ENCODE peak calls at places on chromosomes 5 and 9, in five cellular contexts. C is HCT116, A is endothelial cell of umbilical vein, B is psoas muscle, V is HepG2. O is an unnamed sample.

GRCh38 chr9:89532478-89532877 is 34.6 kb upstream of the SEMA4D start:
- DNase-seq in V (peak), C (no peak), B (no peak), A (no peak), O (peak)

GRCh38 chr9:135183538-135184153 is 96.2 kb downstream of the OLFM1 start:
- DNase-seq in V (no peak), B (no peak), A (no peak), C (no peak), O (no peak)

GRCh38 chr5:174426388-174426787 is 298.0 kb upstream of the MSX2 start:
- DNase-seq in V (no peak), B (no peak), A (no peak), C (no peak), O (no peak)

GRCh38 chr5:108259306-108259705 is 122.6 kb downstream of the FBXL17 start:
- DNase-seq in V (no peak), B (no peak), C (no peak), A (peak), O (no peak)

GRCh38 chr5:57889558-57889957 is 406.9 kb upstream of the ACTBL2 start:
- DNase-seq in C (peak), A (peak), B (no peak), V (peak), O (no peak)

GRCh38 chr9:97744710-97745708 is 47.9 kb upstream of the XPA start:
- DNase-seq in C (no peak), V (no peak), A (no peak), B (no peak), O (no peak)

GRCh38 chr5:151036556-151036955 is 16.2 kb downstream of the GPX3 start:
- DNase-seq in A (no peak), V (no peak), C (no peak), B (no peak), O (no peak)

GRCh38 chr9:122376791-122377190 is 6.0 kb downstream of the PTGS1 start:
- DNase-seq in A (no peak), V (no peak), C (no peak), B (no peak), O (no peak)

GRCh38 chr9:98010450-98010849 is 27.3 kb downstream of the ANP32B start:
- DNase-seq in A (peak), V (no peak), B (no peak), C (no peak), O (no peak)

GRCh38 chr5:129460121-129460950 is at the start of gene ADAMTS19:
- DNase-seq in B (no peak), V (no peak), A (peak), C (no peak), O (no peak)

GRCh38 chr5:177020033-177020432 is 2.5 kb upstream of the ZNF346 start:
- DNase-seq in V (no peak), A (no peak), B (no peak), C (no peak), O (no peak)

GRCh38 chr9:114035845-114036785 is 42.0 kb downstream of the AMBP start:
- DNase-seq in A (no peak), C (no peak), B (no peak), V (no peak), O (no peak)

GRCh38 chr9:17528859-17529258 is 50.0 kb upstream of the SH3GL2 start:
- DNase-seq in B (no peak), C (no peak), V (no peak), A (no peak), O (no peak)

GRCh38 chr9:135857371-135857786 is 50.0 kb downstream of the CAMSAP1 start:
- DNase-seq in V (no peak), A (peak), B (no peak), C (no peak), O (no peak)

GRCh38 chr5:126806-127205 is 34.8 kb downstream of the PLEKHG4B start:
- DNase-seq in C (no peak), A (no peak), V (no peak), B (no peak), O (no peak)

GRCh38 chr9:16806674-16807073 is 63.8 kb downstream of the BNC2 start:
- DNase-seq in B (no peak), C (no peak), A (no peak), V (no peak), O (no peak)

GRCh38 chr9:108634164-108634563 is 221.6 kb downstream of the ACTL7B start:
- DNase-seq in B (no peak), A (no peak), C (peak), V (no peak), O (no peak)

GRCh38 chr9:114837923-114838322 is 32.1 kb upstream of the TNFSF15 start:
- DNase-seq in V (no peak), A (no peak), C (no peak), B (no peak), O (no peak)

GRCh38 chr5:25419684-25420083 is 774.9 kb upstream of the CDH10 start:
- DNase-seq in A (no peak), C (no peak), B (no peak), V (no peak), O (no peak)

GRCh38 chr9:116661037-116661954 is 25.8 kb upstream of the TRIM32 start:
- DNase-seq in B (no peak), A (peak), C (peak), V (peak), O (no peak)

GRCh38 chr9:2496934-2497333 is 124.7 kb upstream of the VLDLR start:
- DNase-seq in C (no peak), B (no peak), V (no peak), A (no peak), O (no peak)

GRCh38 chr5:138489705-138490104 is 24.4 kb downstream of the EGR1 start:
- DNase-seq in A (peak), B (no peak), C (no peak), V (no peak), O (no peak)

GRCh38 chr5:108102463-108102862 is 279.4 kb downstream of the FBXL17 start:
- DNase-seq in B (no peak), A (no peak), V (peak), C (no peak), O (no peak)

GRCh38 chr9:19431361-19432171 is 22.8 kb downstream of the ACER2 start:
- DNase-seq in V (no peak), A (peak), C (no peak), B (peak), O (no peak)

GRCh38 chr9:112860466-112860865 is 30.2 kb downstream of the SLC46A2 start:
- DNase-seq in C (no peak), A (no peak), B (no peak), V (no peak), O (no peak)

GRCh38 chr5:135449608-135450007 is 2.5 kb upstream of the DCANP1 start:
- DNase-seq in A (no peak), B (no peak), C (no peak), V (no peak), O (no peak)

GRCh38 chr5:117761190-117761589 is 1186.6 kb upstream of the SEMA6A start:
- DNase-seq in B (no peak), V (no peak), C (no peak), A (no peak), O (no peak)

GRCh38 chr5:35436441-35437057 is 181.1 kb upstream of the SPEF2 start:
- DNase-seq in V (peak), A (peak), B (no peak), C (peak), O (no peak)

GRCh38 chr5:1815881-1816292 is 14.7 kb downstream of the NDUFS6 start:
- DNase-seq in C (no peak), V (no peak), B (no peak), A (no peak), O (no peak)

GRCh38 chr5:145762833-145763232 is 72.3 kb downstream of the PRELID2 start:
- DNase-seq in A (no peak), C (no peak), B (no peak), V (no peak), O (no peak)

GRCh38 chr5:14669975-14670374 is 5.5 kb downstream of the OTULIN start:
- DNase-seq in V (peak), A (no peak), B (no peak), C (no peak), O (no peak)

GRCh38 chr5:432928-433791 is 9.8 kb upstream of the EXOC3 start:
- DNase-seq in A (no peak), V (no peak), B (no peak), C (no peak), O (no peak)

GRCh38 chr9:110669439-110669838 is 848 bp downstream of the MUSK start:
- DNase-seq in B (no peak), V (no peak), C (no peak), A (peak), O (no peak)

GRCh38 chr5:147754372-147755122 is 28.0 kb downstream of the JAKMIP2 start:
- DNase-seq in V (no peak), C (no peak), B (no peak), A (no peak), O (no peak)

GRCh38 chr5:135437796-135438560 is 9.2 kb downstream of the DCANP1 start:
- DNase-seq in V (peak), C (peak), A (no peak), B (peak), O (no peak)

GRCh38 chr5:136155769-136156168 is 23.1 kb downstream of the SMAD5 start:
- DNase-seq in B (no peak), A (no peak), C (no peak), V (no peak), O (no peak)

GRCh38 chr5:61673007-61673735 is 341.1 kb downstream of the ZSWIM6 start:
- DNase-seq in C (peak), V (no peak), A (peak), B (no peak), O (no peak)

GRCh38 chr5:40381676-40382363 is 297.9 kb upstream of the PTGER4 start:
- DNase-seq in B (no peak), A (peak), V (no peak), C (no peak), O (no peak)

GRCh38 chr5:35861718-35862117 is 5.0 kb downstream of the IL7R start:
- DNase-seq in V (no peak), B (no peak), A (peak), C (no peak), O (no peak)

GRCh38 chr9:10525972-10526371 is 86.8 kb downstream of the PTPRD start:
- DNase-seq in C (no peak), A (no peak), V (no peak), B (no peak), O (no peak)
- TF ChIP-seq CTCF in C (no peak), A (no peak), V (no peak), B (no peak), O (no peak)

DNA sequence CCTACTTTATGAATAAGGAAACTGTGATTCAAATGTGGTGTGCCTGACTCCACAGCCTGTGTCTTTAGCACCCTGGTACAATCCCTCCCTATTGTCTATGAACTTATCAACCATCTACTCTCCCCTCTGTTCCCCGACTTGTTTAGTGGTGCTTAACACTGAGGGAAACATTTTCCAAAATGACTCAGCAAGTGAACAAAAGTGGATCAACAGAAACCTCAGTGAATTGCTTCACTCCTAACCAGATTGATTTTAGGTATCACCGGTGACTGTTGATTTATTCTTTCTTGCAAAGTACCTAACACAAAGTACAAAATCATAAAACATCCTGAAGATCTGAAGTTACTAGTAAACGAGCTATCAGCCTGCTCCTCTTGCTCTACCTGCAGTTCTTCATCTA is 42.1 kb upstream of the RAPGEF6 start:
- DNase-seq in C (no peak), B (no peak), A (no peak), V (no peak), O (no peak)
- H3K27ac ChIP-seq in C (no peak), B (peak), A (no peak), V (no peak), O (no peak)

GRCh38 chr9:69411931-69412740 is 87.1 kb downstream of the ENTREP1 start:
- DNase-seq in C (no peak), A (no peak), B (no peak), V (no peak), O (no peak)

GRCh38 chr9:69411246-69411645 is 86.2 kb downstream of the ENTREP1 start:
- DNase-seq in A (no peak), C (no peak), V (no peak), B (no peak), O (no peak)

GRCh38 chr9:69412741-69413150 is 87.7 kb downstream of the ENTREP1 start:
- DNase-seq in B (peak), A (peak), C (peak), V (peak), O (no peak)
- TF ChIP-seq CTCF in B (peak), A (peak), C (peak), V (peak), O (no peak)

DNA sequence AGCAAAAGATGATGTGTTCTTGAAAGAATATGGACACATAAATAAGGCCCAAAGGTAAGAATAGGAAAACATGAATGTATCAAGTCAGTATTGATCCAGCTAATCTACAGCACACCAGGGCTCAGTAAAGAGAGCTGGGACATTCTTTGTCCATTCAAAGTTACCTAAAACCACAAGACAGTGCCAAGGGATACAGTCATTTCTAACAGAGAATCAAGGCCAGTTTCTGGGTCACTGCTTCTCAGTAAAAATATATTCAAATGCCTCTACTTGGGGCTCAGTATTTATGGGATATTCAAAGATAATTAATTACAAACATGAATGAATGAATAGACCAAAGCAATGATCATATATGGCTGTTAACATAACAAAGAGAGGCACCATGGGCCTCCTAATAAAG is 35.0 kb downstream of the MTMR12 start:
- DNase-seq in C (no peak), V (no peak), A (no peak), B (no peak), O (no peak)
- H3K27ac ChIP-seq in C (no peak), V (peak), A (peak), B (no peak), O (no peak)

GRCh38 chr9:81848472-81848871 is 79.8 kb upstream of the SPATA31D4 start:
- DNase-seq in C (no peak), B (no peak), V (peak), A (peak), O (no peak)
- TF ChIP-seq CTCF in C (peak), B (peak), V (peak), A (peak), O (no peak)

DNA sequence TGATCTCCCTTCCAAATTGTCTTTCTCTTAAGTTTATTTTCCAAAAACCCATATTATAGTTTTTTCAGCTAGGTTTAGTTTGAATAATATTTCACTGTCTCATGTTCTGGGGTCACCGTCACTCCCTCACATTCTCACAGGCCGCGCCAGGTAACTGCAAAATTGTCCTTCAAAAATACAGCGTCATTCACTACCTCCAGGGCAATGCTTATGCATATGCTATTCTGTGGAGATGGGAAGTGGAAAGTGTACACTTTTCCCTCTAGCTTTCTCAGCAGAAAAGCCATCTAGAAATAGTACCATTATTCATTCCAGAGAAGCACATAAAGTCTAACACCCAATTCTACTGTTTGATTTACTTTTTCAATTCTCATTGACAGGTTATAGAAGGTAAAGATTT is 919 bp downstream of the NUDT12 start:
- DNase-seq in B (no peak), C (no peak), V (no peak), A (no peak), O (no peak)
- H3K27ac ChIP-seq in B (peak), C (peak), V (peak), A (peak), O (no peak)

DNA sequence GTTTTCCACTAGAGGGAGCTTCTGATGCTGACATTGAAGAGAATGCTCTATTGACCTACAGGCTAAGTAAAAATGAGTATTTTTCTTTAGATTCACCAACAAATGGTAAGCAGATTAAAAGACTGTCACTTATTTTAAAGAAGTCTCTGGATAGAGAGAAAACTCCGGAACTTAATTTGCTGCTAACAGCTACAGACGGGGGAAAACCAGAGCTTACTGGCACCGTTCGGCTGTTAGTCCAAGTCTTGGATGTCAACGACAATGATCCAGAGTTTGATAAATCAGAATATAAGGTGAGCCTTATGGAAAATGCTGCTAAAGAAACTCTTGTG is 764 bp downstream of the PCDHA11 start:
- DNase-seq in C (peak), A (no peak), V (no peak), B (no peak), O (no peak)
- TF ChIP-seq CTCF in C (peak), A (no peak), V (no peak), B (no peak), O (no peak)